ENCODE peak calls at places on chromosomes 7 and 10, in four cellular contexts. One of them, this sample, is unnamed.

GRCh38 chr7:120186688-120187087 is 86.3 kb upstream of the KCND2 start:
- DNase-seq in AG04450: no peak
- DNase-seq in GM13976: no peak
- DNase-seq in progenitor cell of endocrine pancreas: no peak
- DNase-seq in this sample: no peak

GRCh38 chr7:26723140-26723539 is 141.2 kb downstream of the SKAP2 start:
- DNase-seq in AG04450: no peak
- DNase-seq in progenitor cell of endocrine pancreas: no peak
- DNase-seq in GM13976: no peak
- DNase-seq in this sample: no peak

GRCh38 chr7:2507208-2507916 is 12.2 kb upstream of the LFNG start:
- DNase-seq in AG04450: no peak
- DNase-seq in progenitor cell of endocrine pancreas: no peak
- DNase-seq in GM13976: no peak
- DNase-seq in this sample: no peak

GRCh38 chr10:97584060-97584797 is at the start of gene HOGA1:
- DNase-seq in progenitor cell of endocrine pancreas: no peak
- DNase-seq in GM13976: no peak
- DNase-seq in AG04450: no peak
- DNase-seq in this sample: peak; percentile 24

GRCh38 chr10:123721441-123722049 is 55.4 kb downstream of the GPR26 start:
- DNase-seq in AG04450: no peak
- DNase-seq in progenitor cell of endocrine pancreas: no peak
- DNase-seq in GM13976: no peak
- DNase-seq in this sample: no peak

GRCh38 chr10:22988581-22989360 is 60.9 kb downstream of the ARMC3 start:
- DNase-seq in AG04450: peak; percentile 23
- DNase-seq in GM13976: peak; percentile 62
- DNase-seq in progenitor cell of endocrine pancreas: peak; percentile 48
- DNase-seq in this sample: peak; percentile 63

GRCh38 chr7:143499246-143499645 is 21.6 kb downstream of the TAS2R41 start:
- DNase-seq in AG04450: no peak
- DNase-seq in progenitor cell of endocrine pancreas: no peak
- DNase-seq in GM13976: no peak
- DNase-seq in this sample: no peak

GRCh38 chr7:5237286-5237685 is 45.5 kb upstream of the SLC29A4 start:
- DNase-seq in AG04450: no peak
- DNase-seq in GM13976: peak; percentile 48
- DNase-seq in progenitor cell of endocrine pancreas: no peak
- DNase-seq in this sample: no peak

GRCh38 chr7:39952378-39952777 is 2.3 kb downstream of the CDK13 start:
- DNase-seq in AG04450: no peak
- DNase-seq in progenitor cell of endocrine pancreas: no peak
- DNase-seq in GM13976: no peak
- DNase-seq in this sample: no peak

GRCh38 chr7:55178863-55179773 is 160.3 kb downstream of the EGFR start:
- DNase-seq in GM13976: no peak
- DNase-seq in AG04450: no peak
- DNase-seq in progenitor cell of endocrine pancreas: no peak
- DNase-seq in this sample: no peak

GRCh38 chr7:13336227-13336626 is 648.8 kb downstream of the ARL4A start:
- DNase-seq in GM13976: no peak
- DNase-seq in AG04450: no peak
- DNase-seq in progenitor cell of endocrine pancreas: no peak
- DNase-seq in this sample: no peak

GRCh38 chr10:283916-284356 is 148.7 kb downstream of the ZMYND11 start:
- DNase-seq in progenitor cell of endocrine pancreas: no peak
- DNase-seq in AG04450: no peak
- DNase-seq in GM13976: peak; percentile 76
- DNase-seq in this sample: no peak

GRCh38 chr7:93148727-93149126 is 542 bp upstream of the SAMD9L start:
- DNase-seq in AG04450: no peak
- DNase-seq in progenitor cell of endocrine pancreas: no peak
- DNase-seq in GM13976: no peak
- DNase-seq in this sample: no peak

GRCh38 chr7:95201718-95202117 is 122.6 kb downstream of the PON1 start:
- DNase-seq in GM13976: no peak
- DNase-seq in progenitor cell of endocrine pancreas: no peak
- DNase-seq in AG04450: no peak
- DNase-seq in this sample: no peak

GRCh38 chr10:17113889-17114288 is 15.7 kb downstream of the CUBN start:
- DNase-seq in GM13976: no peak
- DNase-seq in progenitor cell of endocrine pancreas: no peak
- DNase-seq in AG04450: peak; percentile 55
- DNase-seq in this sample: no peak

GRCh38 chr10:52198540-52198939 is 115.5 kb upstream of the DKK1 start:
- DNase-seq in AG04450: no peak
- DNase-seq in GM13976: no peak
- DNase-seq in progenitor cell of endocrine pancreas: no peak
- DNase-seq in this sample: no peak

GRCh38 chr7:151062111-151062398 is 2.7 kb downstream of the SLC4A2 start:
- DNase-seq in progenitor cell of endocrine pancreas: no peak
- DNase-seq in GM13976: no peak
- DNase-seq in AG04450: no peak
- DNase-seq in this sample: no peak

GRCh38 chr7:29109815-29110385 is 36.4 kb downstream of the CPVL start:
- DNase-seq in AG04450: no peak
- DNase-seq in GM13976: no peak
- DNase-seq in progenitor cell of endocrine pancreas: no peak
- DNase-seq in this sample: no peak

GRCh38 chr7:156163747-156164146 is 351.5 kb upstream of the SHH start:
- DNase-seq in progenitor cell of endocrine pancreas: no peak
- DNase-seq in GM13976: no peak
- DNase-seq in AG04450: no peak
- DNase-seq in this sample: no peak

GRCh38 chr7:18086165-18087030 is 58.8 kb upstream of the PRPS1L1 start:
- DNase-seq in AG04450: no peak
- DNase-seq in GM13976: peak; percentile 39
- DNase-seq in progenitor cell of endocrine pancreas: peak; percentile 28
- DNase-seq in this sample: peak; percentile 17

GRCh38 chr10:60853107-60853506 is 74.8 kb downstream of the CDK1 start:
- DNase-seq in progenitor cell of endocrine pancreas: no peak
- DNase-seq in AG04450: no peak
- DNase-seq in GM13976: no peak
- DNase-seq in this sample: no peak
- TF ChIP-seq CTCF in progenitor cell of endocrine pancreas: no peak
- TF ChIP-seq CTCF in AG04450: no peak
- TF ChIP-seq CTCF in GM13976: no peak
- TF ChIP-seq CTCF in this sample: no peak

GRCh38 chr7:124840435-124840834 is 74.8 kb upstream of the GPR37 start:
- DNase-seq in GM13976: no peak
- DNase-seq in progenitor cell of endocrine pancreas: no peak
- DNase-seq in AG04450: no peak
- DNase-seq in this sample: no peak
- TF ChIP-seq CTCF in GM13976: no peak
- TF ChIP-seq CTCF in progenitor cell of endocrine pancreas: peak; percentile 38
- TF ChIP-seq CTCF in AG04450: peak; percentile 22
- TF ChIP-seq CTCF in this sample: no peak

GRCh38 chr7:155007947-155008346 is 5.0 kb upstream of the PAXIP1 start:
- DNase-seq in AG04450: no peak
- DNase-seq in GM13976: no peak
- DNase-seq in progenitor cell of endocrine pancreas: no peak
- DNase-seq in this sample: peak; percentile 31
- TF ChIP-seq CTCF in AG04450: peak; percentile 38
- TF ChIP-seq CTCF in GM13976: no peak
- TF ChIP-seq CTCF in progenitor cell of endocrine pancreas: peak; percentile 26
- TF ChIP-seq CTCF in this sample: no peak

GRCh38 chr10:93917814-93918213 is 24.0 kb downstream of the SLC35G1 start:
- DNase-seq in progenitor cell of endocrine pancreas: no peak
- DNase-seq in GM13976: no peak
- DNase-seq in AG04450: no peak
- DNase-seq in this sample: no peak
- TF ChIP-seq CTCF in progenitor cell of endocrine pancreas: no peak
- TF ChIP-seq CTCF in GM13976: no peak
- TF ChIP-seq CTCF in AG04450: no peak
- TF ChIP-seq CTCF in this sample: no peak

DNA sequence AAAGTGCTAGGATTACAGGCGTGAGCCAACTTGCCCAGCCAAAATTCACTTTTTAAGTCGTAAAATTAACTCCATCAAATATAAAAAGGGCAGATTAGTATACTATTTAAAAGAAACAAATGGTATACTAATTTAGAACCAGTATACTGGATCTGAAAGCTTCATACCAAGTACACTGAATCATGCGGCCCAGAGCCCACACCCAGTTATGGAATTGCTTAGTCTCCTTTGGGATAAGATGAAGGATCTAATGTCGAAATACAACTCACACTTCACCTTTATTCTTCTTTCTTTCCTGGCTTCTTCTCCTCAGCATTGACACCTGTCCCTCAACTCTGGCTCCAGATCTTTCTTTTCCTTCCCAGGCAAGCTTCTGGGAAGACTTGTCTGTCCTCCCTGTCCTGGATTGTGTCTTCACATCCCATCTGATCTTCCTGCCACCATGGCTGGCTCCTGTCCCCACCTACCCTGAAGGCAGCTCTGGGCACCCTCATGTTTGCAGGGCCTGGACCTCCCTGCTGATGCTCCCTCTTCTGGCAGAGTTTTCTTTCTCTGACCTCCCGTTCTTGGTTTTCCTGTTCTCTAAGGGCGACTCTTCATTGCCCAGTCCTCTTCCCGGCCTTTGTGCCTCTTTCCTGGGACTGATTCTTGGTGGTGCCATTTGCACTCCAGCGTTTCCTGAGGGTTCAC is 57.8 kb upstream of the CTBP2 start:
- DNase-seq in AG04450: no peak
- DNase-seq in GM13976: no peak
- DNase-seq in progenitor cell of endocrine pancreas: no peak
- DNase-seq in this sample: no peak
- TF ChIP-seq CTCF in AG04450: peak; percentile 4
- TF ChIP-seq CTCF in GM13976: no peak
- TF ChIP-seq CTCF in progenitor cell of endocrine pancreas: no peak
- TF ChIP-seq CTCF in this sample: no peak

DNA sequence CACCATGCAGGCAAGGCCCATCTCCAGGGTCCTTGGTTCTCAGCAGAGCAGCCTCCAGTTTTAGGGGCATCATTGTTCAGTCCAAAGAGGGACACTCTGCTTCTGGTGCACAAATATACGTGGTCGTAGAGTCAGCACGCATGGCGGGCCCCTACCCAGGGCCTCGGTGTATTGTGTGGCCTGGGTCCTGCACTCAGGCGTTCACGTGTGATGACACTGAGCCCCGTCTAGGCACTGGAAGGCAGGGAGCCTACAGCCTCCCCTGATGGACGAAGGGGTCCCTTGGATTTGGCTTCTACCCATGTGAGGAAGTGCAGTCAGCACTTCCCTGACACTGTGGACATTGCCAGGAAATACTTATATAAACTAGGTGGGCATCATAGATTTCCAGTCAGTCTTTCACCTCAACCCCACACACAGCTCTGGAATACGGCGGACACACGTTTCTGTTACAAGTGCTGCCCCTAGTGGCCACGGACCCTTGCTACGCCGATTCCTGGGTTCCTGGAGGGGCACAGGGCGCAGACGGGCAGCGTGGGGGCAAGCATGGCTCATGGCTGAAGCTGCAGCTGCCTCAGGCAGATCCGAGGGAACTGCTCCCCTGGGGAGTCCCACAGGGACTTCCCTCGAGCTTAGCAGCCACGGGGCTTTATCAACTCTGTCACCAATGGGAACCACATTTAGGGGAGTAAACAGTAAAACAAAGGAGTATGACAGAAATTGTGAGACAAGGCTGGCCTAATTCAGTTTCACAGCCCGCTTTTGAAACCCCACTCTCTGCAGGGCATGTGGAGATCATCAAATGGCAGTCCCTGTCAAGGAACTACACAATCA is 25.4 kb downstream of the AIFM2 start:
- DNase-seq in GM13976: peak; percentile 77
- DNase-seq in AG04450: no peak
- DNase-seq in progenitor cell of endocrine pancreas: peak; percentile 28
- DNase-seq in this sample: peak; percentile 73
- TF ChIP-seq CTCF in GM13976: peak; percentile 14
- TF ChIP-seq CTCF in AG04450: peak; percentile 38
- TF ChIP-seq CTCF in progenitor cell of endocrine pancreas: peak; percentile 58
- TF ChIP-seq CTCF in this sample: peak; percentile 81

GRCh38 chr7:98355250-98355538 is 45.7 kb downstream of the BAIAP2L1 start:
- DNase-seq in GM13976: no peak
- DNase-seq in AG04450: no peak
- DNase-seq in progenitor cell of endocrine pancreas: no peak
- DNase-seq in this sample: no peak

GRCh38 chr7:98351136-98351535 is 49.8 kb downstream of the BAIAP2L1 start:
- DNase-seq in GM13976: no peak
- DNase-seq in progenitor cell of endocrine pancreas: no peak
- DNase-seq in AG04450: no peak
- DNase-seq in this sample: no peak

GRCh38 chr7:98354511-98355249 is 46.2 kb downstream of the BAIAP2L1 start:
- DNase-seq in GM13976: no peak
- DNase-seq in AG04450: no peak
- DNase-seq in progenitor cell of endocrine pancreas: no peak
- DNase-seq in this sample: no peak

GRCh38 chr7:98352621-98353020 is 48.3 kb downstream of the BAIAP2L1 start:
- DNase-seq in AG04450: peak; percentile 63
- DNase-seq in progenitor cell of endocrine pancreas: no peak
- DNase-seq in GM13976: no peak
- DNase-seq in this sample: no peak

GRCh38 chr7:98354052-98354451 is 46.8 kb downstream of the BAIAP2L1 start:
- DNase-seq in progenitor cell of endocrine pancreas: no peak
- DNase-seq in GM13976: no peak
- DNase-seq in AG04450: no peak
- DNase-seq in this sample: no peak
- TF ChIP-seq CTCF in progenitor cell of endocrine pancreas: no peak
- TF ChIP-seq CTCF in GM13976: no peak
- TF ChIP-seq CTCF in AG04450: no peak
- TF ChIP-seq CTCF in this sample: no peak